ENCODE peak calls at places on chromosomes 1 and 21, in eight cellular contexts. P is amniotic stem cell; H is stimulated activated CD4-positive, alpha-beta T cell treated with anti-CD3 and anti-CD28 coated beads, TNF-alpha, amount 100 ng/mL, for 4 hours; M is ELR; E is M059J; L is NCI-H446; T is mesendoderm; R is heart left ventricle. V is an unnamed sample.

GRCh38 chr1:58755468-58755872 is 28.4 kb downstream of the JUN start:
- DNase-seq in L (peak), R (peak), T (peak), H (no peak), P (peak), M (peak), E (peak), V (peak)

GRCh38 chr1:3879099-3879498 is 21.0 kb downstream of the C1orf174 start:
- DNase-seq in R (no peak), L (no peak), T (no peak), H (no peak), M (no peak), E (no peak), P (no peak), V (no peak)

GRCh38 chr1:170789063-170789462 is 125.1 kb downstream of the PRRX1 start:
- DNase-seq in M (no peak), E (no peak), T (no peak), R (no peak), L (no peak), P (no peak), H (no peak), V (no peak)

GRCh38 chr1:79041666-79042065 is 35.1 kb upstream of the ADGRL4 start:
- DNase-seq in T (peak), L (no peak), M (peak), H (no peak), P (no peak), R (no peak), E (peak), V (no peak)

GRCh38 chr1:108051625-108052382 is 86.8 kb upstream of the VAV3 start:
- DNase-seq in H (no peak), P (no peak), T (peak), M (no peak), R (no peak), E (no peak), L (no peak), V (no peak)

GRCh38 chr1:109253803-109254620 is 4.7 kb downstream of the CELSR2 start:
- DNase-seq in T (peak), E (peak), M (no peak), P (no peak), R (no peak), L (no peak), H (no peak), V (no peak)

GRCh38 chr1:2972879-2973575 is 48.2 kb upstream of the ACTRT2 start:
- DNase-seq in M (no peak), H (no peak), P (no peak), E (no peak), T (no peak), R (peak), L (no peak), V (no peak)

GRCh38 chr1:227901239-227901905 is 46.4 kb downstream of the WNT9A start:
- DNase-seq in T (no peak), P (no peak), R (peak), E (no peak), L (no peak), H (no peak), M (no peak), V (no peak)

GRCh38 chr1:234408757-234409156 is 35.5 kb downstream of the COA6 start:
- DNase-seq in T (no peak), H (peak), R (no peak), L (no peak), P (no peak), E (no peak), M (no peak), V (no peak)

GRCh38 chr1:7487756-7488474 is 283.2 kb upstream of the VAMP3 start:
- DNase-seq in T (no peak), E (no peak), H (no peak), L (no peak), P (no peak), R (no peak), M (no peak), V (no peak)

GRCh38 chr1:76266762-76267161 is 192.2 kb downstream of the ST6GALNAC3 start:
- DNase-seq in M (no peak), L (no peak), T (no peak), H (no peak), R (no peak), E (no peak), P (no peak), V (no peak)

GRCh38 chr21:33998402-33998801 is 75.0 kb upstream of the MRPS6 start:
- DNase-seq in R (no peak), L (no peak), E (peak), H (no peak), M (no peak), T (no peak), P (no peak), V (no peak)

GRCh38 chr1:167905182-167905581 is 8.8 kb downstream of the ADCY10 start:
- DNase-seq in T (no peak), L (no peak), E (no peak), R (no peak), M (peak), P (no peak), H (no peak), V (no peak)

GRCh38 chr1:111504097-111504496 is 664 bp upstream of the ADORA3 start:
- DNase-seq in L (no peak), R (no peak), P (no peak), M (no peak), E (no peak), T (no peak), H (no peak), V (no peak)

GRCh38 chr1:30919025-30919881 is 10.7 kb upstream of the SDC3 start:
- DNase-seq in E (peak), M (peak), T (peak), H (no peak), P (no peak), L (no peak), R (no peak), V (no peak)

GRCh38 chr1:176541663-176542062 is 78.7 kb downstream of the PAPPA2 start:
- DNase-seq in P (no peak), T (no peak), M (peak), H (no peak), R (no peak), E (no peak), L (no peak), V (no peak)

GRCh38 chr1:53408013-53408754 is 51.0 kb upstream of the DMRTB1 start:
- DNase-seq in E (peak), L (no peak), M (peak), H (no peak), T (no peak), P (no peak), R (no peak), V (no peak)

GRCh38 chr1:22773981-22774471 is 63.4 kb downstream of the EPHB2 start:
- DNase-seq in L (peak), E (peak), T (no peak), R (no peak), H (no peak), M (no peak), P (no peak), V (no peak)

GRCh38 chr1:58570094-58570493 is 7.0 kb downstream of the TACSTD2 start:
- DNase-seq in R (no peak), M (no peak), E (no peak), L (no peak), H (no peak), T (no peak), P (no peak), V (peak)

GRCh38 chr1:23428136-23428905 is 3.8 kb upstream of the TCEA3 start:
- DNase-seq in R (no peak), H (no peak), L (no peak), E (peak), P (no peak), M (no peak), T (no peak), V (no peak)

GRCh38 chr21:25385912-25386474 is 221.3 kb downstream of the MRPL39 start:
- DNase-seq in R (no peak), H (no peak), M (peak), T (peak), E (peak), L (peak), P (peak), V (no peak)

GRCh38 chr1:3677411-3677944 is 25.2 kb downstream of the TP73 start:
- DNase-seq in L (no peak), P (no peak), T (no peak), E (no peak), H (no peak), M (no peak), R (peak), V (no peak)